ENCODE peak calls at places on chromosome 11, in five cellular contexts. M is upper lobe of right lung, P is MG63, G is adrenal gland, U is bronchial epithelial cell. B is an unnamed sample.
A peak's percentile ranks its signal among the peaks of the same experiment; 100 is the strongest.

GRCh38 chr11:69357458-69358397 is 63.8 kb downstream of the MYEOV start:
- DNase-seq in M (no peak), P (no peak), G (no peak), U (no peak), B (no peak)

GRCh38 chr11:113192121-113192925 is 122.1 kb upstream of the TTC12 start:
- DNase-seq in M (no peak), P (no peak), G (no peak), U (no peak), B (no peak)

GRCh38 chr11:93020248-93021088 is 51.0 kb downstream of the MTNR1B start:
- DNase-seq in M (no peak), P (peak; percentile 61), G (peak; percentile 28), U (peak; percentile 98), B (no peak)

GRCh38 chr11:61864814-61865775 is 26.2 kb downstream of the FADS3 start:
- DNase-seq in M (no peak), P (no peak), G (no peak), U (no peak), B (no peak)

GRCh38 chr11:1654388-1655167 is 25.0 kb downstream of the KRTAP5-5 start:
- DNase-seq in M (peak; percentile 58), P (no peak), G (no peak), U (no peak), B (no peak)

GRCh38 chr11:12064136-12064953 is 46.0 kb upstream of the MICAL2 start:
- DNase-seq in M (no peak), P (no peak), G (no peak), U (peak; percentile 79), B (peak; percentile 2)

GRCh38 chr11:1647901-1648721 is 18.5 kb downstream of the KRTAP5-5 start:
- DNase-seq in M (no peak), P (no peak), G (no peak), U (no peak), B (no peak)

GRCh38 chr11:28836285-28837081 is 728.3 kb downstream of the METTL15 start:
- DNase-seq in M (no peak), P (peak; percentile 90), G (no peak), U (peak; percentile 97), B (no peak)

GRCh38 chr11:120512727-120513435 is 1.3 kb downstream of the GRIK4 start:
- DNase-seq in M (peak; percentile 62), P (no peak), G (peak; percentile 38), U (no peak), B (no peak)

GRCh38 chr11:36567684-36568083 is at the start of gene RAG1:
- DNase-seq in M (no peak), P (no peak), G (no peak), U (no peak), B (no peak)

GRCh38 chr11:72232260-72233055 is 7.9 kb downstream of the INPPL1 start:
- DNase-seq in M (peak; percentile 46), P (no peak), G (no peak), U (no peak), B (peak; percentile 58)

GRCh38 chr11:33533668-33534067 is 167.0 kb downstream of the C11orf91 start:
- DNase-seq in M (no peak), P (no peak), G (no peak), U (peak; percentile 28), B (no peak)

GRCh38 chr11:10309163-10310093 is 4.6 kb downstream of the ADM start:
- DNase-seq in M (peak; percentile 90), P (peak; percentile 89), G (peak; percentile 84), U (peak; percentile 93), B (peak; percentile 89)

GRCh38 chr11:67247946-67248550 is 18.2 kb upstream of the GRK2 start:
- DNase-seq in M (no peak), P (no peak), G (no peak), U (no peak), B (no peak)

GRCh38 chr11:46351148-46351547 is 3.9 kb downstream of the DGKZ start:
- DNase-seq in M (no peak), P (no peak), G (no peak), U (no peak), B (no peak)

GRCh38 chr11:126547161-126547560 is 191.7 kb downstream of the ST3GAL4 start:
- DNase-seq in M (no peak), P (no peak), G (no peak), U (peak; percentile 4), B (no peak)

GRCh38 chr11:32029721-32030120 is 61.2 kb upstream of the RCN1 start:
- DNase-seq in M (no peak), P (no peak), G (no peak), U (no peak), B (no peak)

GRCh38 chr11:83847635-83848034 is 561.5 kb upstream of the CCDC90B start:
- DNase-seq in M (no peak), P (no peak), G (no peak), U (no peak), B (no peak)

GRCh38 chr11:123144707-123145106 is 50.3 kb downstream of the CLMP start:
- DNase-seq in M (no peak), P (no peak), G (no peak), U (no peak), B (no peak)

GRCh38 chr11:72352859-72353551 is 81.3 kb downstream of the CLPB start:
- DNase-seq in M (no peak), P (no peak), G (no peak), U (peak; percentile 46), B (no peak)

GRCh38 chr11:92297551-92298237 is 73.1 kb downstream of the FAT3 start:
- DNase-seq in M (no peak), P (no peak), G (no peak), U (no peak), B (no peak)

GRCh38 chr11:110355011-110355744 is 58.8 kb upstream of the RDX start:
- DNase-seq in M (no peak), P (no peak), G (peak; percentile 67), U (no peak), B (no peak)

GRCh38 chr11:32949739-32950138 is 57.1 kb downstream of the QSER1 start:
- DNase-seq in M (no peak), P (no peak), G (no peak), U (no peak), B (no peak)

GRCh38 chr11:69750108-69750850 is 24.9 kb downstream of the FGF4 start:
- DNase-seq in M (no peak), P (no peak), G (no peak), U (no peak), B (no peak)

GRCh38 chr11:95279921-95280861 is 49.2 kb upstream of the SESN3 start:
- DNase-seq in M (no peak), P (no peak), G (peak; percentile 28), U (peak; percentile 64), B (no peak)

DNA sequence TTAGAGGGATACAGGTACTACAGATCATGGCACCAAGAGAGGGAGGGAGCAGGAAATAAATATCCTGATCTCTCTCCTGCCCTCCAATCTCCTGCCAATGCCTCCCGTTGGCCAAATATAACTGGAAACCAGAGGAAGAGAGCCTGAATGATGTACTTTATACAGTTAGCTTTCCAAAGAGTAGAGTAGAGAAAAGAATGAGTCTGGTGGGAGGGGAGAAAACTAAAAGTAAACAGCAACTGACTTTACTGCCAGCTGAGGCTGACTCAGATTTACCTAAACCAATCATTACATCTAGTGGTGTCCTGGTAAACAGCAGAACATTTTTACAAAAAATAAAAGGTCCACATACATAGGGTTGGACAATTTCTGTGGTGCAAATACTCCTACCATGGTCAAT is 5.1 kb downstream of the MPZL3 start:
- DNase-seq in M (no peak), P (peak; percentile 31), G (no peak), U (peak; percentile 82), B (no peak)
- H3K4me3 ChIP-seq in M (no peak overlapping the region), P (no peak overlapping the region), G (no peak overlapping the region), U (no peak overlapping the region), B (no peak overlapping the region)

GRCh38 chr11:117177534-117178209 is 871 bp upstream of the SIDT2 start:
- DNase-seq in M (no peak), P (no peak), G (no peak), U (peak; percentile 69), B (peak; percentile 39)
- H3K4me3 ChIP-seq in M (peak overlapping the region; percentile 87), P (peak overlapping the region; percentile 66), G (no peak overlapping the region), U (peak overlapping the region; percentile 77), B (peak overlapping the region; percentile 77)

DNA sequence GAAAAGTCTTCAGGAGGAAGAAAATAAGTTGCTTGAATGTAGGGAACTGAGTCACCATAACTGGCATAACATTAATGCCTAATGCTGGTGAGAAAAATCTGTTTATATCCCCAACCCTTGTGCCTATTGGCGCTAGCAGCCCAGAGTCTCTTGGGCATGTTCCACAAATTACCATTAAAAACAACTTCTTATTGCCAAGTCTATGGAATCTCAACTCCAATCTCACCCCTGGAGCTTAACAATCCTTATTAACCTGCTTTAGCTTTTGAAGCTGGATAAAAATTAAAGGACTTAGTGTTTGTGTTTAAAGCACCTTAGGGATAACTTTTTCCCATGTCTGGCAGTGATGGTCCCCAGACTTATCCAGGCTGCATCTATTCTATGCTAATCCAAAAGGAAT is 143.0 kb downstream of the APIP start:
- DNase-seq in M (no peak), P (peak; percentile 52), G (no peak), U (no peak), B (no peak)
- H3K4me3 ChIP-seq in M (no peak overlapping the region), P (no peak overlapping the region), G (no peak overlapping the region), U (no peak overlapping the region), B (no peak overlapping the region)

DNA sequence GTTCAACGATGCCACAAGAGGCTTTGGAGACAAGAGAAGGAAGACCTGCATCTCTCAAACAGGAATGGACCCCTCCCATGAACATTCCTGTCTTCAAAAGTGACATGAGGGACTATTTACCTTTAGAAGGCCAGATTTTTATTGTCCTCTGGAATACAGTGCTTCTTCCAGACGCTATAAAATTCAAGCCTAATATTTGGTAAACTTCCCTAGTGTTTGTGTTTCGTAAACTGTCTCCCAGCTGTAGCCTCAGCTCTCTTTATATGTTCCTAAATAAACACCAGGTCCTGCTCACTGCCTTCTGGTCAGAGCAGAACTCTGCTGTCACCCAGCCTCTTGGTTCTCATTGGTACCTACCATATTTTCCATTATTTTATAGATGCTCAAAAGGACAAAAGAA is 157.7 kb downstream of the CCDC34 start:
- DNase-seq in M (no peak), P (no peak), G (no peak), U (no peak), B (no peak)
- H3K4me3 ChIP-seq in M (no peak overlapping the region), P (no peak overlapping the region), G (no peak overlapping the region), U (no peak overlapping the region), B (no peak overlapping the region)

GRCh38 chr11:17387811-17388210 is 648 bp downstream of the KCNJ11 start:
- DNase-seq in M (no peak), P (no peak), G (no peak), U (no peak), B (no peak)

GRCh38 chr11:17389957-17390649 is 1.6 kb upstream of the KCNJ11 start:
- DNase-seq in M (no peak), P (no peak), G (no peak), U (no peak), B (no peak)

GRCh38 chr11:17387280-17387679 is 1.2 kb downstream of the KCNJ11 start:
- DNase-seq in M (no peak), P (no peak), G (no peak), U (no peak), B (no peak)

GRCh38 chr11:17389205-17389956 is 922 bp upstream of the KCNJ11 start:
- DNase-seq in M (peak; percentile 91), P (peak; percentile 40), G (peak; percentile 73), U (peak; percentile 39), B (peak; percentile 80)

DNA sequence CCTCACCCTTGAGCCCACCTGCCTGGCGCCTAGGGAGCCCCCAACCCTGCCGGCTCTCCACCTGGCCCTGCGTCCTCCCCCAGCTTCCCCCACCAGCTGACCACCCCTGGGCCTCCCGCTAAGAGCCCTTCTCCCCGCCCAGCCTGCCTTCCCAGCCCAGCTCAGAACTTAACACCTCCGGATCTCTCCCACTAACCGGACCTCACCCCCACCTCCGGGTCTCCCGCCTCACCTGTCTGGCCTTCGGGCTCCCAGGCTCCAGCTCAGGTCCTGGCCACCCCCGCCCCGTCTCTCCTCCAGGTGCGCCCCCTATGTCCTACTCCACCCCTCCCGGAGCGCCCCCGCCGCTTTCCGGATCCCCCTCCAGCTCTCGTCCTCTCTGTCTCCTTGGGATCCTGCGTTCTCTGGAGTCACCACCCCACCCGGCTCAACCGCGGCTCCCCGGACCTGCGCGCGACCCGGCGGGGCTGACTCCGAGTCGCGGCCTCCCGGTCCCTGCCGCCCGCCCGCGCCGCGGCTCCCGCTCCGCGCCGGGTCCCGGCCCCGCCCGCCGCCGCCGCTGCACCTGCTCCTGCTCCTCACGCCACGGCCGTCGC is at the start of gene KCNJ11:
- DNase-seq in M (no peak), P (no peak), G (no peak), U (no peak), B (no peak)
- H3K4me3 ChIP-seq in M (peak within 1 kb of the TSS; percentile 48), P (peak within 1 kb of the TSS; percentile 42), G (no peak within 1 kb of the TSS), U (peak within 1 kb of the TSS; percentile 42), B (peak within 1 kb of the TSS; percentile 50)

B was measured in sigmoid colon.